ENCODE peak calls at places on chromosomes 6 and 20, in six cellular contexts. I is suprapubic skin, Y is foreskin fibroblast, D is GM12865, J is PC-3, O is stomach. B is an unnamed sample.

GRCh38 chr6:3965071-3965718 is 113.7 kb downstream of the FAM217A start:
- DNase-seq in I (no peak), Y (peak; percentile 69), D (no peak), J (peak; percentile 52), O (no peak), B (no peak)

GRCh38 chr6:33374359-33374910 is 17.2 kb upstream of the KIFC1 start:
- DNase-seq in I (no peak), Y (no peak), D (no peak), J (peak; percentile 42), O (no peak), B (no peak)

GRCh38 chr20:13915244-13915643 is 75.2 kb downstream of the SEL1L2 start:
- DNase-seq in I (no peak), Y (no peak), D (no peak), J (no peak), O (no peak), B (no peak)

GRCh38 chr20:54068966-54069365 is 1.4 kb downstream of the BCAS1 start:
- DNase-seq in I (no peak), Y (no peak), D (no peak), J (no peak), O (no peak), B (no peak)

GRCh38 chr6:31474871-31475286 is 23.1 kb upstream of the MICB start:
- DNase-seq in I (peak; percentile 48), Y (no peak), D (no peak), J (no peak), O (no peak), B (no peak)

GRCh38 chr6:90729057-90729456 is 142.2 kb upstream of the MAP3K7 start:
- DNase-seq in I (no peak), Y (no peak), D (no peak), J (no peak), O (no peak), B (no peak)

GRCh38 chr6:87705070-87705691 is 3.1 kb upstream of the AKIRIN2 start:
- DNase-seq in I (no peak), Y (no peak), D (peak; percentile 93), J (peak; percentile 80), O (no peak), B (no peak)

GRCh38 chr20:19603390-19603753 is 154.7 kb upstream of the RIN2 start:
- DNase-seq in I (no peak), Y (no peak), D (no peak), J (no peak), O (no peak), B (no peak)

GRCh38 chr20:45538209-45538798 is 978 bp downstream of the WFDC6 start:
- DNase-seq in I (no peak), Y (peak; percentile 36), D (no peak), J (peak; percentile 93), O (no peak), B (no peak)

GRCh38 chr20:25282796-25283195 is 34.9 kb downstream of the PYGB start:
- DNase-seq in I (no peak), Y (no peak), D (no peak), J (no peak), O (no peak), B (no peak)

GRCh38 chr20:51889466-51889865 is 87.1 kb upstream of the SALL4 start:
- DNase-seq in I (no peak), Y (no peak), D (no peak), J (no peak), O (no peak), B (no peak)

GRCh38 chr20:59598625-59599310 is 5.6 kb upstream of the PHACTR3 start:
- DNase-seq in I (no peak), Y (peak; percentile 10), D (peak; percentile 65), J (peak; percentile 50), O (peak; percentile 29), B (no peak)

GRCh38 chr6:102619585-102619984 is 1226.1 kb downstream of the GRIK2 start:
- DNase-seq in I (no peak), Y (no peak), D (no peak), J (peak; percentile 5), O (no peak), B (peak; percentile 1)

GRCh38 chr20:13022401-13023170 is 13.8 kb downstream of the SPTLC3 start:
- DNase-seq in I (no peak), Y (peak; percentile 91), D (no peak), J (peak; percentile 91), O (no peak), B (no peak)

GRCh38 chr6:82268301-82268846 is 20.8 kb upstream of the IBTK start:
- DNase-seq in I (no peak), Y (peak; percentile 18), D (no peak), J (peak; percentile 60), O (no peak), B (no peak)

GRCh38 chr20:3923818-3924217 is 34.6 kb downstream of the PANK2 start:
- DNase-seq in I (no peak), Y (peak; percentile 76), D (no peak), J (no peak), O (no peak), B (no peak)

GRCh38 chr20:61919675-61920365 is 145.9 kb downstream of the TAF4 start:
- DNase-seq in I (no peak), Y (no peak), D (no peak), J (no peak), O (no peak), B (no peak)

GRCh38 chr20:5080384-5080877 is 39.3 kb downstream of the PCNA start:
- DNase-seq in I (peak; percentile 80), Y (peak; percentile 54), D (peak; percentile 72), J (no peak), O (peak; percentile 46), B (no peak)

GRCh38 chr6:26170951-26171841 is 84.0 kb downstream of the HFE start:
- DNase-seq in I (no peak), Y (no peak), D (no peak), J (no peak), O (no peak), B (no peak)

GRCh38 chr20:29497261-29497671 is 1760.2 kb upstream of the DEFB115 start:
- DNase-seq in I (no peak), Y (peak; percentile 1), D (peak; percentile 91), J (peak; percentile 54), O (no peak), B (no peak)

GRCh38 chr6:133396225-133396624 is 155.1 kb downstream of the EYA4 start:
- DNase-seq in I (no peak), Y (peak; percentile 16), D (no peak), J (peak; percentile 35), O (no peak), B (no peak)

GRCh38 chr6:111661541-111662041 is 55.9 kb upstream of the TRAF3IP2 start:
- DNase-seq in I (no peak), Y (peak; percentile 55), D (no peak), J (no peak), O (peak; percentile 60), B (no peak)

GRCh38 chr20:34559311-34560140 is 1.0 kb downstream of the MAP1LC3A start:
- DNase-seq in I (no peak), Y (peak; percentile 37), D (no peak), J (no peak), O (no peak), B (no peak)

GRCh38 chr6:16168858-16169257 is 40.0 kb downstream of the MYLIP start:
- DNase-seq in I (no peak), Y (peak; percentile 65), D (peak; percentile 66), J (peak; percentile 56), O (no peak), B (peak; percentile 46)

DNA sequence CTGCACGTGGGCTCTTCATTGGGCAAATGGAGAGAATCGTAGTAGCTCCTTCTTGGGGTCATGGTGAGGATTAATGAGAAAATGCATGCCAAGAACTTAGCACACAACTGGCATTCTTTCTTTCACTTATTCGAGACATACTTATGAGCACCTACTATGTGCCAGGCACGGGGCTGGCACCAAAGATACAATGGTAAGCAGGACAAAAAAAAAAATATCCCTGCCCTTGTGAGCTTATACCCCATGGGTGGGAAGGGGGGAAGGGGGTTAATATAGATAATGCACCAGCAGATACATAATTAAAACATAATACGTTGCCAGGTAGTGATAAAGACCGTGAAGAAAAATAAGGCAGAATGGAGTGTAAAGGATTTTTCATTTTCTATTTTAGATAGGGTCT is 8.3 kb downstream of the SLC13A3 start:
- DNase-seq in I (no peak), Y (no peak), D (no peak), J (no peak), O (no peak), B (no peak)
- H3K4me3 ChIP-seq in I (no peak overlapping the region), Y (no peak overlapping the region), D (no peak overlapping the region), J (no peak overlapping the region), O (no peak overlapping the region), B (no peak overlapping the region)

GRCh38 chr6:138441965-138442364 is 37.9 kb downstream of the HEBP2 start:
- DNase-seq in I (no peak), Y (no peak), D (no peak), J (no peak), O (no peak), B (no peak)

GRCh38 chr6:138439546-138439945 is 35.5 kb downstream of the HEBP2 start:
- DNase-seq in I (no peak), Y (no peak), D (no peak), J (no peak), O (no peak), B (no peak)

GRCh38 chr6:138440296-138440695 is 36.3 kb downstream of the HEBP2 start:
- DNase-seq in I (no peak), Y (no peak), D (no peak), J (no peak), O (no peak), B (no peak)

GRCh38 chr6:138442663-138443062 is 38.6 kb downstream of the HEBP2 start:
- DNase-seq in I (no peak), Y (no peak), D (no peak), J (no peak), O (no peak), B (no peak)

DNA sequence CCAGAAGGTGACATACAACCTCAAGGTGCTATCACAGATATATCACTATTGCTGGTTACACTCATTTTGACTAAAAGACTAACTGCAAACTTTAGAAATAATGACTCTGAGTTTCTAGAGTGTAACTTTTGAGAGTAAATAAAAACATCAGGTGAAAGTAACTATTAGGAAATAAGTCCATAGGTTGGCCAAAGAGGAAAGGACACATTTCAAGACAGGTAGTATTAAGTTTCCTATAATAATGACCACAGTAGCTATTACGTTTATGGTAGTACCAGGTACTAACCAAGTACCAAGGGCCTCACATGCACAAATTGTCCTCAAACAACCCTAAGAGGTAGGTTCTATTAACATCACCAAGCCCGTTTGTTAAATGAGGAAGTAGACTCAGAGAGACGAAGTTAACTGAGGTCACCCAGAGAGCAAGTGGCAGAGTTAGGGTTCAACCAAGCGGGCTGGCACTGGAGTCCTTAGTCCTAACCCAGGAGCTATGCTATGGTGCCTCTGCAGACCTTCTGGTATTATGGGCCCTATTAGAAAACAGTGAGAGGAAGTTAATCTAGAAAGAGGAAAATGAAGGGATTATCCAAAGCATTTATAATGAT is 36.8 kb downstream of the HEBP2 start:
- DNase-seq in I (no peak), Y (no peak), D (no peak), J (no peak), O (no peak), B (no peak)
- TF ChIP-seq CTCF in I (no peak), Y (no peak), D (no peak), J (no peak), O (no peak), B (no peak)

GRCh38 chr6:129646140-129646569 is 63.8 kb downstream of the ARHGAP18 start:
- DNase-seq in I (no peak), Y (no peak), D (no peak), J (no peak), O (no peak), B (no peak)
- H3K4me3 ChIP-seq in I (no peak overlapping the region), Y (no peak overlapping the region), D (no peak overlapping the region), J (no peak overlapping the region), O (no peak overlapping the region), B (no peak overlapping the region)

DNA sequence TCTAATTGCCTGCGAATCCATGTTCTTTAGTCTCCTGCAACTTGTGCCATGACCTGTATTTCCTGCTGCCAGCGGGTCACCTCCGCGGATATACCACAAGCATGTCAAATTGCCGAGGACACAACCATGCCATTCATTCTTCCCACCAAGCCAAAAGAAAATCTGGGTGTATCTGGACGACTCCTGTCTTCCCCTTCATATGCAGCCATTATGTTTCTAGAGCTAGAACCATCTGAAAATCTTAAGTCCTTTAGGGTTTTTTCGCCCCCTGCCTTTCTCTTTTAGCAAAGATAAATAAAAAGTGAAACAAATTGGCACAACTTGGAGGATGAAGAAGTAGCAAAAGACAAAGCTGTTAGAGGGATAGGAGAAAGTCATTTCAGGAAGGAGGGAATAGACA is 242.6 kb downstream of the ARID1B start:
- DNase-seq in I (no peak), Y (peak; percentile 34), D (peak; percentile 55), J (peak; percentile 16), O (no peak), B (no peak)
- TF ChIP-seq CTCF in I (no peak), Y (no peak), D (no peak), J (peak; percentile 16), O (no peak), B (peak; percentile 30)